ENCODE peak calls at places on chromosomes 11 and 22, in six cellular contexts. E, M, B, H, Q and C are unnamed samples.

GRCh38 chr11:1887451-1888346 is 4.0 kb downstream of the PRR33 start:
- DNase-seq in E (peak), M (no peak), B (no peak), H (no peak), Q (no peak), C (no peak)

GRCh38 chr11:100397401-100397800 is 289.7 kb upstream of the ARHGAP42 start:
- DNase-seq in E (no peak), M (no peak), B (no peak), H (no peak), Q (no peak), C (no peak)

GRCh38 chr11:60978546-60979380 is 7.3 kb downstream of the CD6 start:
- DNase-seq in E (no peak), M (peak), B (no peak), H (no peak), Q (peak), C (peak)

GRCh38 chr11:34837246-34837856 is 78.8 kb downstream of the APIP start:
- DNase-seq in E (no peak), M (no peak), B (no peak), H (peak), Q (no peak), C (no peak)

GRCh38 chr11:106998126-106998525 is 20.1 kb downstream of the GUCY1A2 start:
- DNase-seq in E (no peak), M (no peak), B (no peak), H (no peak), Q (no peak), C (no peak)

GRCh38 chr11:32510039-32510438 is 73.6 kb upstream of the EIF3M start:
- DNase-seq in E (no peak), M (no peak), B (no peak), H (no peak), Q (no peak), C (no peak)

GRCh38 chr11:94749367-94749766 is 18.8 kb upstream of the AMOTL1 start:
- DNase-seq in E (no peak), M (no peak), B (no peak), H (no peak), Q (no peak), C (peak)

GRCh38 chr11:9852465-9852864 is 188.6 kb downstream of the SWAP70 start:
- DNase-seq in E (no peak), M (no peak), B (no peak), H (no peak), Q (no peak), C (no peak)

GRCh38 chr11:42498971-42499370 is 812.8 kb upstream of the API5 start:
- DNase-seq in E (no peak), M (no peak), B (no peak), H (no peak), Q (no peak), C (no peak)

GRCh38 chr11:12053606-12054361 is 45.4 kb upstream of the DKK3 start:
- DNase-seq in E (no peak), M (no peak), B (no peak), H (no peak), Q (no peak), C (no peak)

GRCh38 chr22:24699861-24700260 is 74.7 kb downstream of the PIWIL3 start:
- DNase-seq in E (no peak), M (no peak), B (no peak), H (no peak), Q (no peak), C (no peak)

GRCh38 chr11:119782021-119782420 is 53.0 kb upstream of the NECTIN1 start:
- DNase-seq in E (no peak), M (no peak), B (no peak), H (no peak), Q (no peak), C (no peak)

GRCh38 chr11:67051945-67052488 is 4.6 kb upstream of the RHOD start:
- DNase-seq in E (no peak), M (no peak), B (no peak), H (no peak), Q (no peak), C (no peak)

GRCh38 chr11:8833568-8834275 is 77.3 kb upstream of the AKIP1 start:
- DNase-seq in E (no peak), M (no peak), B (no peak), H (no peak), Q (peak), C (peak)

GRCh38 chr11:106021181-106021966 is 666 bp downstream of the MSANTD4 start:
- DNase-seq in E (no peak), M (no peak), B (peak), H (no peak), Q (no peak), C (peak)

GRCh38 chr11:28793282-28793738 is 685.1 kb downstream of the METTL15 start:
- DNase-seq in E (no peak), M (no peak), B (no peak), H (no peak), Q (no peak), C (no peak)

GRCh38 chr11:69003301-69003865 is 9.7 kb downstream of the MRGPRF start:
- DNase-seq in E (peak), M (no peak), B (no peak), H (no peak), Q (no peak), C (no peak)